ENCODE peak calls at places on chromosome 3, in six cellular contexts. M is H1, J is GM12891, W is HepG2, H is K562, C is GM12878. A is an unnamed sample.
A peak's percentile ranks its signal among the peaks of the same experiment; 100 is the strongest.

GRCh38 chr3:152554980-152555379 is 280.0 kb upstream of the P2RY1 start:
- DNase-seq in H (no peak), W (no peak), J (no peak), M (no peak), C (no peak), A (no peak)

GRCh38 chr3:185253645-185254410 is at the start of gene EHHADH:
- DNase-seq in W (peak; percentile 64), H (peak; percentile 82), C (no peak), J (peak; percentile 68), M (peak; percentile 61), A (peak; percentile 63)

GRCh38 chr3:109985942-109986555 is 648.7 kb upstream of the DPPA4 start:
- DNase-seq in M (no peak), C (no peak), H (no peak), J (no peak), W (no peak), A (no peak)

GRCh38 chr3:66572938-66573710 is 72.3 kb upstream of the LRIG1 start:
- DNase-seq in M (peak; percentile 88), H (peak; percentile 8), W (peak; percentile 8), J (no peak), C (no peak), A (no peak)

GRCh38 chr3:61627768-61628185 is 66.4 kb downstream of the PTPRG start:
- DNase-seq in W (peak; percentile 95), C (no peak), M (no peak), J (no peak), H (no peak), A (no peak)

GRCh38 chr3:178047496-178047895 is 488.7 kb upstream of the KCNMB2 start:
- DNase-seq in W (no peak), H (no peak), C (no peak), J (no peak), M (no peak), A (no peak)

GRCh38 chr3:141308588-141309218 is 59.6 kb upstream of the ZBTB38 start:
- DNase-seq in W (peak; percentile 80), J (no peak), M (peak; percentile 84), C (no peak), H (peak; percentile 69), A (no peak)

GRCh38 chr3:25483456-25483855 is 55.4 kb downstream of the RARB start:
- DNase-seq in W (no peak), J (no peak), C (no peak), H (no peak), M (no peak), A (no peak)

GRCh38 chr3:53104762-53105161 is 25.5 kb downstream of the RFT1 start:
- DNase-seq in C (no peak), J (no peak), W (no peak), H (no peak), M (no peak), A (no peak)

GRCh38 chr3:195037017-195037373 is 234.0 kb downstream of the XXYLT1 start:
- DNase-seq in J (no peak), W (no peak), C (no peak), M (no peak), H (no peak), A (no peak)

GRCh38 chr3:128481438-128481942 is 11.5 kb downstream of the GATA2 start:
- DNase-seq in C (no peak), J (no peak), W (no peak), M (no peak), H (no peak), A (no peak)
- TF ChIP-seq POLR2A in C (no peak), J (no peak), W (no peak), M (no peak), H (peak; percentile 2), A (no peak)

DNA sequence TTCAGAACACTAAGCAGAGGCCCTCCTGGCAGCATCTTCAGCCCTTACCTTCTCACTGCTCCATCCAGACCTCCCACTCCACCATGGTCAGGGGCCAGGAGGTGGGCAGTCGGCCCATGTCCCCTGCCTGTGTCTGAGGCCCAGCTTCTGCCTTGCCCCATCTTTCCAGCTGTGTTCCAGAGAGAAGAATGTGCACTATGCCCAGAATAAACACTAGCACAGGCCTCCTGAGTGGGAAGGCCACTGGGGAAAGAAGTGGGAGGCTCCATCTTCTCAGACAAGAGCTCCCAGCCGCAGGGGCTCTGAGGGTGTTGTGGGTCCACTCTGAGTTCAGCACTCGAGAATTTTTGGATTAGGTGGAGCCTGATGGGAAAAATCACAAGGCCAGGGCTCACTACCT is 44.5 kb downstream of the ADCY5 start:
- DNase-seq in M (no peak), W (no peak), C (no peak), H (no peak), J (no peak), A (no peak)
- TF ChIP-seq POLR2AphosphoS5 in M (no peak), W (no peak), C (no peak), H (no peak), J (no peak), A (no peak)

GRCh38 chr3:12965999-12966846 is 107.0 kb downstream of the IQSEC1 start:
- DNase-seq in H (no peak), M (no peak), W (no peak), J (no peak), C (no peak), A (no peak)
- TF ChIP-seq TAF1 in H (no peak), M (no peak), W (no peak), J (no peak), C (no peak), A (no peak)

DNA sequence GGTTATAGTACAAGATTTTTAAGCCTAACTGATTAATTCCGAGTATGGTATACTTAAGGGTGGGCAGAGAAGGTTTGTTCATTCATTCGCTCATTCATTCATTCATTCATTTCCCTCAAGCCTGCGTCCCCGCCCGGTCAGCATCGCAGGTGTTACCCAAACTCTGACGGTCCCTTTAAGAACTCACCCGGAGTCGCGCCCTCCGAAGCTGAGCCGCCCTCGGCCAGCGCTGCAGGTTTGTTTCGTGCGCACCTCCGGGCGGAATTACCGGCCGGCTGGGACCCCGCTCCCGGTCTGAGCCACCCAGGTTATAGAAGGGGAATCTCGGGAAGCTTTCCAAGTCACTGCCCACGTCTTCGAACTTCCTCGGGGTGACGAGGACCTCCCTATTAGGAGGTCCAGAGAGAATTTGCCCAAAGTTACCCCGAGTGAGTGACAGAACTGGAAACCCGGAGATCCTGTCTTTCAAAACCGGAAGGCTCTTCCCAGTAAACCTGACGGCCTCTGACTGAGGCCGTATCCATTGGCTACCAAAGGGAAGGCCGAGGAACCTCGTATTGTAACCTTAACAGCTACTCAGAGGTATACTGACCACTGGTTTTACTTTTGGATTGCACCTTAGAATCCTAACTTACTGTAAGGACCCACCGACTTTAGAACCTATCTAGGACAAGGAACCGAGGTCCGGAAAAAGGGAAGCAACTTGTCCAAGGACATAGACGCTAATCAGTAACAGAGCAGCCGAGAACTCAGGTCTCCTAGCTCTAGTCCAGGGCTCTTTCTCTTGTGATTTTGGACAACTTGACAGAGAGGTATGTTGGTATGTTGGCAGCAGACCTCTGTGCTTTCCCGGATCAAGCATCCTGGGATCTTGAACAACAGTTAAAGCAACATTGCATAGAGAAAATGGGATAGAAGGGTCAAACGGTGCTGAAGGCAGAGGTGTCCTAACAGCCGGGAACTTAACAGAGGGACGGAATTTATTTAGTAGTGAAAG is 744 bp upstream of the DLG1 start:
- DNase-seq in M (peak; percentile 70), J (peak; percentile 29), C (no peak), W (peak; percentile 49), H (peak; percentile 60), A (peak; percentile 28)
- TF ChIP-seq POLR2A in M (no peak), J (no peak), C (no peak), W (no peak), H (no peak), A (no peak)

DNA sequence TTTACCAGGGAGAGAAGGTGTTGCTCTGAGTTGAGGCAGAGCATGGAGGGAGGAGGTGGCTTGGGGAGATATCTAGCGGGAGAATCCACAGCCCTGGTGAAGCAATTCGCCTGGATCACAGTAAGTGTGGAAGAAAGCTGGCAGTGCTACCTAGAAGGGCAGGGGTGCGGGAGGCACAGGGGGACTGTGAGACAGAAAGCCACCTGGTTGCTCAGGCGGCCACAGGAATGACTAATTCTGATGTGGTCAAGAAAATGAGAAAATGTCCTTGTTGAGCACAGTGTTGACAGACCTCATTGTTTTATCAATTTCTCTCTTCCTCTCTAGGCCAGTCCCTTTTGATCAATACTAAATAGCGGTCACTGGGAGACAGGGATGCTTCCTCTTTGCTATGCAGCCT is 94.6 kb downstream of the EEFSEC start:
- DNase-seq in M (no peak), W (no peak), C (no peak), H (no peak), J (no peak), A (no peak)
- TF ChIP-seq POLR2AphosphoS5 in M (no peak), W (no peak), C (no peak), H (no peak), J (no peak), A (no peak)

GRCh38 chr3:102238362-102238761 is 196.5 kb upstream of the ZPLD1 start:
- DNase-seq in M (no peak), H (no peak), W (no peak), J (no peak), C (no peak), A (no peak)
- TF ChIP-seq TAF1 in M (no peak), H (no peak), W (no peak), J (no peak), C (no peak), A (no peak)

DNA sequence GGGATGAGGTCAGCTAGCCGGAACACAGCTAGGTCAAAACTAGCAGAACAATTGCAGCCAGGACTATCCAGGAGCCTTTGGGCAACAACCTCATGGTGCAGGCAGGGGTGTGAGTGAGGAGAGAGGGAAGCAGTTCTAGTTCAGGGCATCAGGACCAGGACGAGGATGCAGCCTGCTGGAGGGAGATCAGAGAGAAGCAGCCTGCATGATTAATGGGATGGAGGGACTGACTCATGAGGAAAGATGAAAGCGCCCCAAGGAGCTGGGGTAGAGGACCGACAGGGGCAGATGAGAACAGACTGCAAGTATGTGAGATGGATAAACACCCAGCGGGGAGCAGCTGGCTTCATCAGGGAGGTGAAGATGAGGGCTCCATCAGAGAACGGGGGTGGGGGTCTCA is 37.9 kb upstream of the LRTM1 start:
- DNase-seq in H (no peak), C (no peak), M (no peak), J (no peak), W (no peak), A (no peak)
- TF ChIP-seq POLR2A in H (no peak), C (no peak), M (no peak), J (no peak), W (no peak), A (no peak)